ENCODE peak calls at places on chromosome 1, in six cellular contexts. J is body of pancreas; M is CD8-positive, alpha-beta T cell; V is mesendoderm; Z is upper lobe of left lung; C is IMR-90. N is an unnamed sample.

GRCh38 chr1:154896811-154897286 is 26.8 kb upstream of the KCNN3 start:
- DNase-seq in M (no peak), C (no peak), V (no peak), Z (no peak), J (no peak), N (no peak)

GRCh38 chr1:208088319-208088718 is 155.9 kb downstream of the PLXNA2 start:
- DNase-seq in V (no peak), J (no peak), M (no peak), Z (no peak), C (no peak), N (peak; percentile 97)

GRCh38 chr1:60908159-60908558 is 174.2 kb upstream of the NFIA start:
- DNase-seq in Z (no peak), C (no peak), J (no peak), M (no peak), V (no peak), N (no peak)

GRCh38 chr1:65881070-65881594 is 88.4 kb downstream of the PDE4B start:
- DNase-seq in C (peak; percentile 69), V (peak; percentile 9), J (no peak), M (no peak), Z (no peak), N (no peak)

GRCh38 chr1:94677714-94678113 is 136.2 kb upstream of the F3 start:
- DNase-seq in C (no peak), V (no peak), Z (no peak), M (no peak), J (no peak), N (no peak)

GRCh38 chr1:39620659-39621165 is 18.7 kb downstream of the HEYL start:
- DNase-seq in C (no peak), Z (no peak), M (no peak), V (no peak), J (no peak), N (no peak)

GRCh38 chr1:226061793-226062557 is 541 bp upstream of the H3-3A start:
- DNase-seq in M (peak; percentile 33), Z (peak; percentile 85), V (peak; percentile 89), J (peak; percentile 81), C (peak; percentile 65), N (peak; percentile 80)

GRCh38 chr1:8395433-8395866 is 77.5 kb downstream of the SLC45A1 start:
- DNase-seq in J (no peak), V (no peak), M (peak; percentile 18), C (no peak), Z (no peak), N (no peak)

GRCh38 chr1:42311138-42311537 is 23.9 kb downstream of the FOXJ3 start:
- DNase-seq in Z (no peak), J (no peak), C (peak; percentile 26), M (no peak), V (no peak), N (no peak)

GRCh38 chr1:83499998-83500397 is 498.9 kb downstream of the TTLL7 start:
- DNase-seq in M (no peak), J (no peak), Z (no peak), V (no peak), C (no peak), N (peak; percentile 19)

GRCh38 chr1:2303781-2304180 is 75.7 kb downstream of the SKI start:
- DNase-seq in Z (no peak), V (no peak), J (no peak), M (no peak), C (no peak), N (no peak)

GRCh38 chr1:246786606-246787238 is 62.5 kb downstream of the SCCPDH start:
- DNase-seq in Z (no peak), C (no peak), M (no peak), J (no peak), V (no peak), N (peak; percentile 6)

GRCh38 chr1:239952348-239953307 is 139.1 kb upstream of the FMN2 start:
- DNase-seq in Z (no peak), M (no peak), J (peak; percentile 22), C (no peak), V (peak; percentile 68), N (peak; percentile 85)

GRCh38 chr1:40185951-40186864 is 25.0 kb downstream of the RLF start:
- DNase-seq in J (no peak), M (no peak), Z (no peak), V (peak; percentile 32), C (peak; percentile 62), N (no peak)

GRCh38 chr1:161427733-161428516 is 60.2 kb upstream of the CFAP126 start:
- DNase-seq in Z (no peak), M (no peak), V (peak; percentile 82), J (no peak), C (peak; percentile 68), N (no peak)

GRCh38 chr1:222749927-222750326 is 12.9 kb downstream of the FAM177B start:
- DNase-seq in C (no peak), M (no peak), Z (no peak), J (no peak), V (peak; percentile 93), N (no peak)

GRCh38 chr1:51044199-51044598 is 57.8 kb upstream of the C1orf185 start:
- DNase-seq in Z (no peak), J (no peak), C (no peak), M (no peak), V (no peak), N (no peak)

GRCh38 chr1:51048670-51049069 is 53.4 kb upstream of the C1orf185 start:
- DNase-seq in M (no peak), C (no peak), Z (no peak), V (no peak), J (no peak), N (no peak)

GRCh38 chr1:51048021-51048420 is 54.0 kb upstream of the C1orf185 start:
- DNase-seq in V (no peak), J (no peak), Z (no peak), M (no peak), C (no peak), N (no peak)

GRCh38 chr1:51044834-51045233 is 57.2 kb upstream of the C1orf185 start:
- DNase-seq in C (no peak), J (no peak), V (no peak), Z (no peak), M (no peak), N (no peak)
- H3K36me3 ChIP-seq in C (no peaks in the 10 kb centered on the region), J (no peaks in the 10 kb centered on the region), V (no peaks in the 10 kb centered on the region), Z (no peaks in the 10 kb centered on the region), M (no peaks in the 10 kb centered on the region), N (no peaks in the 10 kb centered on the region)

DNA sequence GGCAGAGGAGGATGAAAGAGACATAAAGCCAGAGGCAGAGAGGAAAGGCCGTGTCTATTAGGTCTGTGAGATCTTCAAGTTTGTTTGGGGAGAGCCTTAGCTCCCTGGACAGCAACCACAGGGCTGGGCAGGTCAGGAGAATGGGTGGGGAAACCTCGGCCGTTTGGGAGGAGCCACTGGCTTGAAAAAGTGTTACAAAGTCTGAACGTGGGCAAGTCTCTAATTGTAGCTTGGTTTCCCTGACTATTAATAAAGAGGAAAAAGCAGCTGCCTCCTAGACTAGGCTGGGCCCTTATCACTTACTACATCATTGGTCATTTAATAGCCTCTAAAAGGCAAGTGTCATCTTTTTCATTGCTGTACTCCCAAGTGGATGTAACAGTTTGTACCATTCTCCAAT is at the start of gene CCDC17:
- DNase-seq in V (no peak), J (no peak), C (no peak), M (no peak), Z (no peak), N (no peak)
- H3K36me3 ChIP-seq in V (peaks cover 5% of the 10 kb centered on the region), J (peaks cover 9% of the 10 kb centered on the region), C (peaks cover 31% of the 10 kb centered on the region), M (peaks cover 20% of the 10 kb centered on the region), Z (peaks cover 12% of the 10 kb centered on the region), N (peaks cover 42% of the 10 kb centered on the region)

GRCh38 chr1:68142461-68142860 is 89.9 kb downstream of the WLS start:
- DNase-seq in M (no peak), J (no peak), C (peak; percentile 68), Z (no peak), V (no peak), N (no peak)
- H3K36me3 ChIP-seq in M (no peaks in the 10 kb centered on the region), J (no peaks in the 10 kb centered on the region), C (peaks cover 26% of the 10 kb centered on the region), Z (no peaks in the 10 kb centered on the region), V (peaks cover 4% of the 10 kb centered on the region), N (no peaks in the 10 kb centered on the region)

GRCh38 chr1:43420874-43421273 is 31.2 kb downstream of the SZT2 start:
- DNase-seq in Z (no peak), V (no peak), M (no peak), J (no peak), C (no peak), N (no peak)

GRCh38 chr1:43415901-43416300 is 26.2 kb downstream of the SZT2 start:
- DNase-seq in J (no peak), V (no peak), M (no peak), C (no peak), Z (peak; percentile 12), N (no peak)

GRCh38 chr1:43419627-43420425 is 30.1 kb downstream of the SZT2 start:
- DNase-seq in J (no peak), V (no peak), M (no peak), Z (peak; percentile 9), C (no peak), N (no peak)

GRCh38 chr1:43421396-43421795 is 31.7 kb downstream of the SZT2 start:
- DNase-seq in C (no peak), J (no peak), Z (no peak), V (no peak), M (no peak), N (no peak)

DNA sequence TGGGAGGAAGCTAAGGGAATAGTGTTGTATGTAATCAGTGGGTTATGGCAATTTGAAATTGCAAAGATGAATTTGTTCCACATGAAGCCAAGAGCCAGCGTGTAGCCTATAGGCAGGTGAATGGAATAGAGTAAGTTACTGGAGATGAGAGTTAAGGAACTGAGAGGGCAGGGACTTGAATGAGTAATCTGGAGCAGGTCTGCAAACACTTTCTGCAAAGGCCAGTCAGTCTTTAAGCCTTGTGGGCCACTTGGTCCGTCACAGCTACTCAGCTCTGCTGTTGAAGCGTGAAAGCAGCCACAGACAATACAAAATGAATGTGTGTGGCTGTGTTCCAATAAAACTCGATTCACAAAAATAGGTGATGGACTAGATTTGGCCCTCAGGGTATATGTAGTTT is 29.2 kb downstream of the SZT2 start:
- DNase-seq in J (no peak), M (no peak), V (peak; percentile 8), C (no peak), Z (peak; percentile 22), N (no peak)
- H3K36me3 ChIP-seq in J (peaks cover 5% of the 10 kb centered on the region), M (peaks cover 43% of the 10 kb centered on the region), V (peaks cover 13% of the 10 kb centered on the region), C (peaks cover 66% of the 10 kb centered on the region), Z (peaks cover 36% of the 10 kb centered on the region), N (peaks cover 69% of the 10 kb centered on the region)

GRCh38 chr1:117069220-117069844 is 9.2 kb downstream of the TTF2 start:
- DNase-seq in Z (no peak), M (no peak), C (no peak), V (no peak), J (no peak), N (no peak)
- H3K36me3 ChIP-seq in Z (no peaks in the 10 kb centered on the region), M (no peaks in the 10 kb centered on the region), C (no peaks in the 10 kb centered on the region), V (peaks cover 4% of the 10 kb centered on the region), J (no peaks in the 10 kb centered on the region), N (peaks cover 8% of the 10 kb centered on the region)

GRCh38 chr1:202733251-202733650 is 23.0 kb upstream of the SYT2 start:
- DNase-seq in C (no peak), M (no peak), Z (no peak), J (no peak), V (no peak), N (no peak)
- H3K36me3 ChIP-seq in C (peaks cover 52% of the 10 kb centered on the region), M (peaks cover 51% of the 10 kb centered on the region), Z (peaks cover 27% of the 10 kb centered on the region), J (peaks cover 8% of the 10 kb centered on the region), V (peaks cover 33% of the 10 kb centered on the region), N (peaks cover 92% of the 10 kb centered on the region)

N was measured in WERI-Rb-1.